ENCODE peak calls at places on chromosomes 16 and 17, in seven cellular contexts. H, F, D, L, X, V and C are unnamed samples.

GRCh38 chr17:42980766-42981397 is 517 bp downstream of the RUNDC1 start:
- DNase-seq in V (peak), F (peak), H (peak), D (no peak), X (peak), L (peak), C (peak)

GRCh38 chr17:2056221-2057129 is 1.6 kb downstream of the HIC1 start:
- DNase-seq in F (peak), X (no peak), V (peak), D (no peak), H (no peak), L (no peak), C (peak)

GRCh38 chr16:4011225-4011939 is 104.9 kb downstream of the ADCY9 start:
- DNase-seq in X (no peak), L (no peak), V (no peak), F (no peak), H (no peak), D (no peak), C (no peak)

GRCh38 chr17:10226930-10227695 is 28.7 kb upstream of the GAS7 start:
- DNase-seq in H (peak), D (no peak), X (peak), L (peak), F (no peak), V (peak), C (peak)

GRCh38 chr16:75378616-75379015 is 54.7 kb downstream of the CFDP1 start:
- DNase-seq in X (no peak), F (no peak), H (no peak), D (no peak), V (no peak), L (no peak), C (no peak)

GRCh38 chr17:74591503-74591902 is 580 bp downstream of the CD300LD start:
- DNase-seq in L (no peak), D (no peak), F (no peak), X (no peak), V (no peak), H (no peak), C (no peak)

GRCh38 chr16:87161822-87162676 is 155.1 kb downstream of the C16orf95 start:
- DNase-seq in V (no peak), L (no peak), H (no peak), X (no peak), D (no peak), F (no peak), C (no peak)

GRCh38 chr17:38447502-38448095 is 19.3 kb downstream of the ARHGAP23 start:
- DNase-seq in F (no peak), V (no peak), X (no peak), H (peak), D (no peak), L (no peak), C (no peak)

GRCh38 chr17:81831563-81831956 is 1.5 kb downstream of the MCRIP1 start:
- DNase-seq in H (no peak), V (no peak), L (no peak), F (no peak), D (no peak), X (no peak), C (no peak)

GRCh38 chr16:78903237-78903636 is 697.3 kb downstream of the MAF start:
- DNase-seq in D (no peak), F (no peak), V (no peak), X (no peak), H (no peak), L (no peak), C (no peak)

GRCh38 chr17:67443931-67444597 is 67.0 kb downstream of the PITPNC1 start:
- DNase-seq in D (no peak), L (no peak), F (no peak), X (no peak), V (no peak), H (no peak), C (no peak)

DNA sequence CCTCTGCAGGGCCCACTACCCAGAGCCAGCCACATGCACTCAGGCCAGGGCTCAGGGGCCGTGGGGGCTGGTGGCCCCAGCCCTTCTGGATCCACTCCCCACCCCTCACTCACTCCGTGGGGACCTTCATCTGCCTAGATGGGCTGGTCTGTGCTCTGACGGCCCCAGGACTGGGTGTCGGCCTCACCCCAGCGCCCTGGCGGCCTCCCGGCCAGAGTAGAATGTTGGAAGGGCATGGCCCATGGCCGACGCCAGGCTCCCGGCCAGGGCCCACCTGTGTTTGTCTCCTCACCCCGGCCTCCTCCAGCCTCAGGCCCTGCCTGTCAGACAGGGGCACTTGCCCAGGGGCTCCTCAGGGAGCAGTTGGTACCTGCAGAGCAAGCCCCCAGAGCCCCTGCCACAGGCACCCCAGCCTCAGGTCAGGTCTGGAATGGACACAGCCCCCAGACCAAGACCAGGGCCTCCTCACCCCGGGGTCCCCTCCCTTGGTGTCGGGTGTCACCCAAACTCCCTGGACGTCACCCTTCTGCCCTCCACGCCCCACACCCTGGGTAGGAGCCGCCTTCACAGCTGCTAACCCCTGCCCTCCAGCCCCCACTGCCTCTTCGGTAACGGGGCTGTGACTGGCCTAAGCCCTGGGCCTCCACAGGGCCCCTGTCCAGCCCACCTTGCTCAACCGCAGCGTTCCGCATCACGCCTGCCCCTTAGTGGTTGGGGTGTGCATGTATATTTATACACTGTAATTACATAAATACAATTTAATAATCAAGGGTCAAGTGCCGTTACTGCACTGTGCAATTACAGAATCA is 3.0 kb upstream of the CDH15 start:
- DNase-seq in D (no peak), H (peak), X (no peak), L (no peak), F (no peak), V (no peak), C (no peak)
- TF ChIP-seq CTCF in D (no peak), H (peak), X (no peak), L (no peak), F (peak), V (no peak), C (no peak)

GRCh38 chr16:10040136-10041080 is 141.8 kb downstream of the GRIN2A start:
- DNase-seq in D (no peak), X (no peak), F (no peak), V (no peak), H (no peak), L (no peak), C (no peak)

GRCh38 chr16:10045291-10045775 is 136.9 kb downstream of the GRIN2A start:
- DNase-seq in V (no peak), X (no peak), D (no peak), L (no peak), H (no peak), F (no peak), C (no peak)

GRCh38 chr16:10037771-10038170 is 144.5 kb downstream of the GRIN2A start:
- DNase-seq in X (no peak), H (no peak), F (peak), D (no peak), L (no peak), V (no peak), C (no peak)

GRCh38 chr16:10036951-10037350 is 145.3 kb downstream of the GRIN2A start:
- DNase-seq in F (no peak), D (no peak), X (no peak), V (no peak), L (no peak), H (no peak), C (no peak)

GRCh38 chr16:10039220-10040096 is 142.8 kb downstream of the GRIN2A start:
- DNase-seq in D (no peak), F (no peak), X (peak), V (peak), H (no peak), L (no peak), C (peak)
- TF ChIP-seq CTCF in D (no peak), F (no peak), X (no peak), V (no peak), H (no peak), L (peak), C (peak)

DNA sequence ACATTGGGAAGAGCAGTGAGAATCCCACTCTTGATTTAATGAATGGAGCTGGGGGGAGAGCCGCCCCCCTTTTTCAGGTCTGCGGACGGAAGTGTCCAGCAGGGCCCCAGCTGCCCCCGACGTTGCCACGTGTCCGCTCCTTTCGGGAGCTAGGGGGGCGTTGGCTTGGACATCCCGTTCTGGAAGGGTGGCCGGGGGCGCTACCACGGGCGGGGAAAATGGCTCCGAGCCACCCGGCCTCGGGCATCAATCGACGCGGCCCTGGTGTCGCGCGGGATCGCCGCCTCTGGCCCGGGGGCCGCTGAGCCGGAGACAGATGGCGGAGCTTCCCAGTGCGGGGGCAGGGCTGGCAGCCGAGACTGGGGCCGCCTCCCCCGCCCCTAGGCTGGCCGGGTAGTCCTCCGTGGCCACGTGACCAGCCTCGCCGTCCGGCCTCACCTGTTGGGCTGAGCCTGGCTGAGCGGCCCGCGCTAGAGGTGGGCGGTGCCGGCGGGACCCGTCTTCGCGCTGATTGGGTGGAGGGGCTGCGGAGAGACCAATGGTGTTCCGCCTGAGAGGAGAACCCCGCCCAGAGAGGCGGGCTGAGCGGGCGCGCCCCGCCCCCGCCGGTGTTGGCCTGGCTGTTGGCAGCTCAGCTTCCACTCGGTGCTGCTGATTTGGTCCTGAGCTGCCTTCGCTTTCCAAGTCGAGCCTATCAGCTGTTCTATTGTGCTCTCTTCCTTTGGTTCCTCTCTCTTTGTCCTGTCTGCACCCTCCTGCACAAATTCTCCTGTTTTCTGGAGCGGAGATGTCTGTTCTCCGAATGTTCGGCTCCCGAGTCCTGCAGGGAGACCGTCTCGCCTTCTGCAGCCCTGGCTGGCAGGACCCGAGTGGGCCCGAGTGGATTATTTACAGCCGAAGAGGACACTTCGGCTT is 8.3 kb downstream of the HS3ST3B1 start:
- DNase-seq in F (peak), H (peak), L (peak), X (peak), D (peak), V (peak), C (peak)
- TF ChIP-seq CTCF in F (no peak), H (no peak), L (no peak), X (no peak), D (no peak), V (no peak), C (no peak)

GRCh38 chr17:57833597-57833939 is 16.3 kb downstream of the MRPS23 start:
- DNase-seq in D (no peak), F (no peak), H (no peak), L (no peak), X (no peak), V (no peak), C (no peak)
- TF ChIP-seq CTCF in D (no peak), F (peak), H (no peak), L (peak), X (no peak), V (no peak), C (no peak)

GRCh38 chr17:28999216-28999615 is 6.6 kb downstream of the SEZ6 start:
- DNase-seq in H (no peak), D (no peak), X (no peak), F (no peak), L (no peak), V (no peak), C (no peak)
- TF ChIP-seq CTCF in H (no peak), D (no peak), X (no peak), F (no peak), L (no peak), V (no peak), C (no peak)

GRCh38 chr17:49114703-49115102 is 17.9 kb upstream of the B4GALNT2 start:
- DNase-seq in H (no peak), V (no peak), L (no peak), X (no peak), F (no peak), D (no peak), C (no peak)
- TF ChIP-seq CTCF in H (no peak), V (no peak), L (no peak), X (no peak), F (no peak), D (no peak), C (no peak)

DNA sequence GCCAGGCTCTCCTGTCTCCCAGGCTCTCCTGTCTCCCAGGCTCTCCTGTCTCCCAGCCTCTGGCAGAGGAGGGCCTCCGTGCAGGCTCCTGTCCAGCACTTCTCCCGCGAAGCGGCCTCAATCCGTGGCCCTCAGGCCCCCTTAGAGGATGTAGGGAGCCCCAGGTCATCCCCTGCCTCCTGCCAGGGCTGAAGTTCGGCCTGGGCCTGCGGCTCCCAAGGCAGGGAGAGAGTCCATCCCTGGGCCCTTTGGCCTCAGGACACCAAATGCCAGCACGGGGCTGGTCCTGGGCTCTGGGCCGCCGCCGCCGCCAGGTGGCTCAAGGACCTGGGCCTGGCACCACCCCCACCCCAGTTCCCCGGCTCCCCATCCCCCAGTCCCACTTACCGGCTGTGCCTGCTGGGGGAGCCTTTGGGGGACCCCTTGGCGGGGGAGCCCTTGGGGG is 370 bp downstream of the EVPL start:
- DNase-seq in X (no peak), L (no peak), F (no peak), V (no peak), D (no peak), H (no peak), C (no peak)
- TF ChIP-seq CTCF in X (peak), L (no peak), F (no peak), V (no peak), D (no peak), H (no peak), C (no peak)

DNA sequence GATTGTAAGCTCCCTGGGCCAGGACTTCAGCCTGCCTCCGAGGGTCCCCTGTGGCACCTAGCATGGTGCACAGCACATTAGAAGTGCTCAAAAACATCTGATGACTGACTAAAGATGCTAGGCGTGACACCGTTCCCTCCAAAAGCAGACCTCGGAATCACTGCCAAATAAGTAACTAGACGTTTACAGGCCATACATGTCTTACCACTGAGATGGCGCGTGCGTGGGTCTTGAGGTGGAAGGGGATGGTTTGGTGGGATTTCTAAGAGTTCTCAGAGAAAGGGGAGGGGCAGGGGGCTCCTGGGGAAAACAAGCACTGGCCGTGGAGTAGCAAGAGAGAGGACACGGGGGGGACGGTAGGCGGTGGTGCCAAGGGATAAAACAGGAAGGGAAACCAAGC is 12.4 kb downstream of the MPO start:
- DNase-seq in L (no peak), V (no peak), H (no peak), F (no peak), X (no peak), D (peak), C (no peak)
- TF ChIP-seq CTCF in L (no peak), V (no peak), H (no peak), F (no peak), X (no peak), D (no peak), C (no peak)